ENCODE peak calls at places on chromosome 20, in four cellular contexts. One of them, this sample, is unnamed.

GRCh38 chr20:32649697-32650471 is 23.9 kb downstream of the C20orf203 start:
- DNase-seq in OCI-LY7: no peak
- DNase-seq in adrenal gland: no peak
- DNase-seq in neural progenitor cell: no peak
- DNase-seq in this sample: no peak

GRCh38 chr20:11248691-11249178 is 574.9 kb upstream of the JAG1 start:
- DNase-seq in OCI-LY7: no peak
- DNase-seq in adrenal gland: no peak
- DNase-seq in neural progenitor cell: peak; percentile 88
- DNase-seq in this sample: no peak

GRCh38 chr20:23042270-23042669 is 7.2 kb downstream of the SSTR4 start:
- DNase-seq in OCI-LY7: no peak
- DNase-seq in adrenal gland: no peak
- DNase-seq in neural progenitor cell: peak; percentile 27
- DNase-seq in this sample: no peak

GRCh38 chr20:48411906-48412305 is 415.9 kb downstream of the PREX1 start:
- DNase-seq in adrenal gland: no peak
- DNase-seq in OCI-LY7: no peak
- DNase-seq in neural progenitor cell: no peak
- DNase-seq in this sample: no peak

GRCh38 chr20:8094415-8094818 is 37.6 kb upstream of the PLCB1 start:
- DNase-seq in adrenal gland: peak; percentile 39
- DNase-seq in neural progenitor cell: no peak
- DNase-seq in OCI-LY7: no peak
- DNase-seq in this sample: no peak

GRCh38 chr20:4944518-4944917 is 56.8 kb downstream of the SLC23A2 start:
- DNase-seq in adrenal gland: peak; percentile 56
- DNase-seq in neural progenitor cell: no peak
- DNase-seq in OCI-LY7: no peak
- DNase-seq in this sample: no peak

GRCh38 chr20:40582531-40582930 is 106.5 kb downstream of the MAFB start:
- DNase-seq in neural progenitor cell: no peak
- DNase-seq in OCI-LY7: no peak
- DNase-seq in adrenal gland: no peak
- DNase-seq in this sample: no peak

GRCh38 chr20:54467622-54468021 is 7.8 kb upstream of the DOK5 start:
- DNase-seq in OCI-LY7: no peak
- DNase-seq in neural progenitor cell: no peak
- DNase-seq in adrenal gland: no peak
- DNase-seq in this sample: no peak

GRCh38 chr20:23132293-23132929 is 46.3 kb upstream of the CD93 start:
- DNase-seq in adrenal gland: no peak
- DNase-seq in OCI-LY7: no peak
- DNase-seq in neural progenitor cell: no peak
- DNase-seq in this sample: no peak

GRCh38 chr20:48166082-48166835 is 381.0 kb upstream of the SULF2 start:
- DNase-seq in OCI-LY7: no peak
- DNase-seq in neural progenitor cell: no peak
- DNase-seq in adrenal gland: no peak
- DNase-seq in this sample: no peak

GRCh38 chr20:20452254-20452676 is 84.4 kb downstream of the INSM1 start:
- DNase-seq in adrenal gland: peak; percentile 35
- DNase-seq in neural progenitor cell: peak; percentile 93
- DNase-seq in OCI-LY7: no peak
- DNase-seq in this sample: peak; percentile 81

GRCh38 chr20:560680-561079 is 17.1 kb upstream of the CSNK2A1 start:
- DNase-seq in adrenal gland: no peak
- DNase-seq in OCI-LY7: no peak
- DNase-seq in neural progenitor cell: no peak
- DNase-seq in this sample: no peak

GRCh38 chr20:23302386-23302785 is 48.2 kb upstream of the NXT1 start:
- DNase-seq in neural progenitor cell: no peak
- DNase-seq in adrenal gland: no peak
- DNase-seq in OCI-LY7: no peak
- DNase-seq in this sample: no peak

GRCh38 chr20:63567382-63568169 is 6.5 kb downstream of the HELZ2 start:
- DNase-seq in OCI-LY7: peak; percentile 30
- DNase-seq in adrenal gland: no peak
- DNase-seq in neural progenitor cell: no peak
- DNase-seq in this sample: peak; percentile 87

DNA sequence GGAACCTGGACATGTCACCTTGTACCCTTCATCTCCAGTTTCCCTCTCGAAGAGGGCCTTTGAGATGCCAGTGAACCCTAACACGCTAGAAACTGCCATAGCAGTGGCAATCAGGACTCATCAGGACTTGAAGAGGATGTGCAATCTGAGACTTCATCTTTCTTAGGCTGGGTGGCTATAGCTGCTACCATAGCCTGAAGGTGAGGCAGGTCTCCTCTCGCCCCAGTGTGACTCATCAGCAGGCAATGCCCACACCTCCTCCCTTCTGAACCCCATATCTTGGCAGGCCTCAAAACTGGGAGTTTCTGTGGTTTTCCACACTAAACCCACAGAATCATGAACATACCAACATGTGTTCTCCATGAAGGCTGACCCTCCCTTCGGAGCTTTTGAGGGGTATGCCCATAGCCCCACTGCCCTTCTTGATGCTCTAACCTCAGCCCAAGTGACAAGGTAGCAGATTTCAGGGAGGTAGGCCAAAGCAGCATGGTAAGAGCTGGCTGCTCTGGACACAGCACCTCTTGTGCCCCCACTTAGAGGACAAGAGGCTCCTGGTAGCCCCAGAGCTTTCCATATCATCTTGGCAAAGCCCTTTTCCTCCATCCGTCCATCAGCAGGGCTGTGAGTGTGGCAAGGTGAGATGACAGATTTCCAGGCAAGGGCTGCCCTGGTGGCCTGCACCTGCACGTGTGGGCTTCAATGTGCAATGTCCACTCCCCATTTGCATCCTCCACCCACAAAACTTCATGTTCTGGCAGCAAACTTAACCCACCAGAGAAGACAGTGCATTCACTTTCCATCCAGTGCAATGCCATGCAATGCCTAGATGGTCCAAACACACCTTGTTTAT is 2.6 kb downstream of the BLCAP start:
- DNase-seq in adrenal gland: no peak
- DNase-seq in OCI-LY7: no peak
- DNase-seq in neural progenitor cell: no peak
- DNase-seq in this sample: no peak
- H3K4me3 ChIP-seq in adrenal gland: no peak overlapping the region
- H3K4me3 ChIP-seq in OCI-LY7: peak overlapping the region; percentile 81
- H3K4me3 ChIP-seq in neural progenitor cell: no peak overlapping the region
- H3K4me3 ChIP-seq in this sample: no peak overlapping the region

DNA sequence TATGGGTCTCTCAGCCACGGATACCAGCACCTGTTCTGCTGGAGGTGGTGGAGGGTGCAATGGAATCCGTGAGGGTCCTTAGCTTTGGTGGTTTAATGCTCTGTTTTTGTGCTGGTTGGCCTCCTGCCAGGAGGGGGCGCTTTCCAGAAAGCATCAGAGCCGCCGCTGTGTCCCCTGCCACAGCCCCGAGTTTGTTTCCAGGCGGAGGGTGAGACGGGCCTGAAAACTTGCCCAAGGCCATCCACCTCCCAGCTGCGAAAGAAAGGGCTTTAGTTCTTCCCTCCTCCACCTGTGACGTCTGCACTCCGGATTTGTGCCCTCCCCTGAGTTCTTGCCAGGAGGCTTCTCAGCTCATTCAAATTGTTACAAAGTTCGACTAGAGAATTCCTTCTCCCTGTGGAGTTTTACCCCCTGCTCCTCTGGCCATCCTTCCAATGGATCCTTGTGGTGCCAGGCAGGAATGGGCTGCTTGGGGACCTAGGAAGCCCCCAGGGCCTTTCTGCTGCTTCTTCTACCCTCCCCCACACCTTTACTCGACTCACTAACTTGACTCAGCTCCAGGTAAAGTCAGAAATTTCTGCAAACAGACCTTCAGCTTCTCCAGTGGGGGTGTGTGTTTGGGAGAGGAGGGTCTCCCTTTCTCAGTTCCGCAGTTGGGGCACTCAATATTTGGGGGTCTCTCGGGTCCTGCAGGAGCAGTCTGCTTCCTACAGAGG is 873.7 kb downstream of the KIF16B start:
- DNase-seq in adrenal gland: peak; percentile 26
- DNase-seq in neural progenitor cell: no peak
- DNase-seq in OCI-LY7: peak; percentile 1
- DNase-seq in this sample: no peak
- TF ChIP-seq CTCF in adrenal gland: no peak
- TF ChIP-seq CTCF in neural progenitor cell: peak; percentile 32
- TF ChIP-seq CTCF in OCI-LY7: peak; percentile 57
- TF ChIP-seq CTCF in this sample: no peak

GRCh38 chr20:62356948-62357667 is 10.0 kb downstream of the LAMA5 start:
- DNase-seq in adrenal gland: peak; percentile 70
- DNase-seq in OCI-LY7: no peak
- DNase-seq in neural progenitor cell: no peak
- DNase-seq in this sample: no peak

GRCh38 chr20:62359491-62360121 is 7.5 kb downstream of the LAMA5 start:
- DNase-seq in neural progenitor cell: no peak
- DNase-seq in OCI-LY7: no peak
- DNase-seq in adrenal gland: peak; percentile 30
- DNase-seq in this sample: no peak

GRCh38 chr20:62357681-62358080 is 9.4 kb downstream of the LAMA5 start:
- DNase-seq in neural progenitor cell: no peak
- DNase-seq in adrenal gland: no peak
- DNase-seq in OCI-LY7: no peak
- DNase-seq in this sample: no peak

GRCh38 chr20:62358728-62359490 is 8.2 kb downstream of the LAMA5 start:
- DNase-seq in neural progenitor cell: peak; percentile 46
- DNase-seq in adrenal gland: peak; percentile 20
- DNase-seq in OCI-LY7: peak; percentile 76
- DNase-seq in this sample: no peak

GRCh38 chr20:62358171-62358719 is 8.9 kb downstream of the LAMA5 start:
- DNase-seq in OCI-LY7: peak; percentile 39
- DNase-seq in adrenal gland: peak; percentile 53
- DNase-seq in neural progenitor cell: no peak
- DNase-seq in this sample: no peak
- H3K4me3 ChIP-seq in OCI-LY7: peak overlapping the region; percentile 5
- H3K4me3 ChIP-seq in adrenal gland: no peak overlapping the region
- H3K4me3 ChIP-seq in neural progenitor cell: no peak overlapping the region
- H3K4me3 ChIP-seq in this sample: no peak overlapping the region

GRCh38 chr20:2713285-2713684 is 20.7 kb downstream of the EBF4 start:
- DNase-seq in OCI-LY7: peak; percentile 30
- DNase-seq in adrenal gland: no peak
- DNase-seq in neural progenitor cell: no peak
- DNase-seq in this sample: no peak
- TF ChIP-seq CTCF in OCI-LY7: peak; percentile 72
- TF ChIP-seq CTCF in adrenal gland: no peak
- TF ChIP-seq CTCF in neural progenitor cell: peak; percentile 39
- TF ChIP-seq CTCF in this sample: peak; percentile 36

GRCh38 chr20:3808141-3808479 is 12.0 kb downstream of the CDC25B start:
- DNase-seq in OCI-LY7: no peak
- DNase-seq in neural progenitor cell: no peak
- DNase-seq in adrenal gland: peak; percentile 80
- DNase-seq in this sample: no peak
- H3K4me3 ChIP-seq in OCI-LY7: no peak overlapping the region
- H3K4me3 ChIP-seq in neural progenitor cell: no peak overlapping the region
- H3K4me3 ChIP-seq in adrenal gland: no peak overlapping the region
- H3K4me3 ChIP-seq in this sample: no peak overlapping the region

GRCh38 chr20:49614338-49615050 is 46.6 kb upstream of the PTGIS start:
- DNase-seq in OCI-LY7: no peak
- DNase-seq in neural progenitor cell: no peak
- DNase-seq in adrenal gland: no peak
- DNase-seq in this sample: no peak

GRCh38 chr20:49612127-49612738 is 44.3 kb upstream of the PTGIS start:
- DNase-seq in OCI-LY7: no peak
- DNase-seq in adrenal gland: no peak
- DNase-seq in neural progenitor cell: no peak
- DNase-seq in this sample: no peak

GRCh38 chr20:49607568-49607967 is 39.6 kb upstream of the PTGIS start:
- DNase-seq in adrenal gland: no peak
- DNase-seq in neural progenitor cell: no peak
- DNase-seq in OCI-LY7: no peak
- DNase-seq in this sample: no peak

GRCh38 chr20:49610701-49611538 is 43.0 kb upstream of the PTGIS start:
- DNase-seq in adrenal gland: peak; percentile 82
- DNase-seq in OCI-LY7: peak; percentile 90
- DNase-seq in neural progenitor cell: peak; percentile 93
- DNase-seq in this sample: peak; percentile 91

DNA sequence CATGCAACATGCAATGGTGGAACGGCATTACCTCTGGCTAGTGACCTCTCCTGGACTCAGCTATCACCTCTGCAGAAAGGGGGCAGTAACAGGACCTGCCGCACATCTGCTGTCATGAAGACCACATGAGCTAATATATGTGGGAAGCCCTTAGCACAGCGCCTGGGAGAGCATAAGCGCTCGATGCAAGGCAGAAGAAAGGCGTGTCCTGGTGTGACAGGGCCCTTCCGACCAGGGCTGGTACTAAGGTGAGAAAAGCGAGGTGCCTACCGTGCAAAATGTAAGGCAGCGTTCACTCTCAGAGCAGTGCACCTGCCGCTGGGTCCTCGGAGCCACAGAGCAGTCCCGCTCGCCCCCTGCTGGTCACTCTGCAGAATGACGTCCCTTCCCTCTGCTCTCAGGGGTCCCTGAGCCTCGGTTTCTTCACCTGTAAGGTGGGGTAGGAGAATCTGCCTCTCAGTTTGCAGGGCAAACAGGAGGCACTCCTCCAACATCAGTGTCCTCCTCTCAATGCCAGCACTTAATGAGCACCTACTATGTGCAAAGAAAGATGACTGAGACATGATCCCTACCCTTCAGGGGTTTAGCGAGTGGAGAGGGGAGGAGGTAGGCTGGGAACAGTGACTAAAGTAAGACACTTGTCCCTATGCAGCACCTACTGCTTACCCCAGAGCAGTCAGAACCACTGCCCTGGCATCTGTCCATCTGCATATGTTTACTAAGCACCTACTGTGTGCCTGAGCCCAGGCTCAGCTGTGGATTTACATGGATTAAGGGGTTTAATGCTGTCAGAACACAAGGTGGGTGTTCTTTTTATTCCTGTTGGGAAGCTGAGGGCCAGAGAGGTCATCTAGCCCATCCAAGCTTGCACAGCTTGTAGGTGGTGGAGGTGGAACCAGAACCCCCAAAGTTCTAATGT is 41.1 kb upstream of the PTGIS start:
- DNase-seq in adrenal gland: peak; percentile 57
- DNase-seq in OCI-LY7: peak; percentile 85
- DNase-seq in neural progenitor cell: peak; percentile 83
- DNase-seq in this sample: peak; percentile 81
- TF ChIP-seq CTCF in adrenal gland: peak; percentile 92
- TF ChIP-seq CTCF in OCI-LY7: peak; percentile 97
- TF ChIP-seq CTCF in neural progenitor cell: peak; percentile 97
- TF ChIP-seq CTCF in this sample: peak; percentile 99

GRCh38 chr20:46699651-46700359 is 9.6 kb upstream of the SLC2A10 start:
- DNase-seq in adrenal gland: no peak
- DNase-seq in neural progenitor cell: peak; percentile 50
- DNase-seq in OCI-LY7: no peak
- DNase-seq in this sample: peak; percentile 20
- H3K4me3 ChIP-seq in adrenal gland: no peak overlapping the region
- H3K4me3 ChIP-seq in neural progenitor cell: no peak overlapping the region
- H3K4me3 ChIP-seq in OCI-LY7: no peak overlapping the region
- H3K4me3 ChIP-seq in this sample: no peak overlapping the region

GRCh38 chr20:59055302-59055701 is 12.7 kb upstream of the PRELID3B start:
- DNase-seq in OCI-LY7: peak; percentile 33
- DNase-seq in adrenal gland: no peak
- DNase-seq in neural progenitor cell: no peak
- DNase-seq in this sample: peak; percentile 28
- TF ChIP-seq CTCF in OCI-LY7: peak; percentile 72
- TF ChIP-seq CTCF in adrenal gland: no peak
- TF ChIP-seq CTCF in neural progenitor cell: peak; percentile 3
- TF ChIP-seq CTCF in this sample: peak; percentile 32

This sample was measured in GM12865.